ENCODE peak calls at places on chromosomes 6 and 20, in seven cellular contexts. S is AG20443; X is NCI-H2171 treated with DMSO at 0.1 percent for 48 hours; K is Daoy; V is fibroblast of villous mesenchyme; F is caudate nucleus; O is central memory CD4-positive, alpha-beta T cell. R is an unnamed sample.

GRCh38 chr6:123702943-123703342 is 66.2 kb upstream of the TRDN start:
- DNase-seq in S (no peak), X (no peak), V (no peak), F (no peak), K (no peak), O (no peak), R (no peak)

GRCh38 chr6:68279793-68280557 is 355.1 kb upstream of the ADGRB3 start:
- DNase-seq in F (no peak), V (no peak), O (no peak), S (no peak), K (no peak), X (no peak), R (peak)

GRCh38 chr20:48744515-48744914 is 83.3 kb downstream of the PREX1 start:
- DNase-seq in F (no peak), V (no peak), K (no peak), S (no peak), O (no peak), X (no peak), R (no peak)

GRCh38 chr20:2751868-2752630 is 48.4 kb downstream of the CPXM1 start:
- DNase-seq in V (no peak), F (no peak), S (peak), O (peak), X (peak), K (peak), R (peak)

GRCh38 chr6:44021628-44022295 is 105.5 kb downstream of the MRPL14 start:
- DNase-seq in K (no peak), V (no peak), X (no peak), S (no peak), O (no peak), F (no peak), R (no peak)

GRCh38 chr20:1539816-1540215 is 17.7 kb downstream of the SIRPD start:
- DNase-seq in V (no peak), X (no peak), F (no peak), K (no peak), O (no peak), S (no peak), R (no peak)

GRCh38 chr6:123849406-123849805 is 45.7 kb downstream of the NKAIN2 start:
- DNase-seq in K (no peak), S (no peak), X (no peak), V (no peak), F (peak), O (no peak), R (no peak)

GRCh38 chr6:12010635-12011275 is 1.4 kb upstream of the HIVEP1 start:
- DNase-seq in V (no peak), F (no peak), S (peak), K (peak), O (no peak), X (no peak), R (peak)

GRCh38 chr6:159826004-159826403 is 25.9 kb downstream of the PNLDC1 start:
- DNase-seq in V (no peak), O (no peak), K (no peak), X (no peak), F (no peak), S (no peak), R (no peak)

GRCh38 chr20:33915726-33916331 is 77.9 kb upstream of the RALY start:
- DNase-seq in S (peak), F (no peak), K (peak), V (no peak), O (peak), X (no peak), R (peak)

GRCh38 chr6:56282391-56282790 is 35.0 kb upstream of the COL21A1 start:
- DNase-seq in V (no peak), X (no peak), S (no peak), O (no peak), K (no peak), F (no peak), R (peak)

GRCh38 chr6:29968130-29968529 is 25.8 kb downstream of the HLA-A start:
- DNase-seq in V (no peak), S (no peak), F (no peak), K (peak), O (no peak), X (no peak), R (peak)

GRCh38 chr20:51195419-51195901 is 172.6 kb upstream of the KCNG1 start:
- DNase-seq in S (no peak), F (peak), X (peak), O (no peak), V (peak), K (peak), R (peak)

GRCh38 chr20:22560817-22561216 is 23.6 kb downstream of the FOXA2 start:
- DNase-seq in K (no peak), X (no peak), O (no peak), S (no peak), F (no peak), V (no peak), R (no peak)

GRCh38 chr6:149318581-149319286 is 1.2 kb downstream of the TAB2 start:
- DNase-seq in F (no peak), O (peak), X (peak), K (peak), V (peak), S (no peak), R (no peak)

GRCh38 chr20:45629496-45630100 is at the start of gene WFDC10A:
- DNase-seq in K (peak), F (no peak), O (no peak), V (peak), S (peak), X (peak), R (peak)

GRCh38 chr6:158611039-158611438 is 33.5 kb downstream of the DYNLT1 start:
- DNase-seq in S (no peak), X (no peak), F (no peak), O (no peak), V (no peak), K (no peak), R (no peak)

GRCh38 chr6:161489626-161490306 is 215.9 kb upstream of the AGPAT4 start:
- DNase-seq in X (no peak), S (no peak), O (no peak), V (no peak), K (no peak), F (no peak), R (no peak)

GRCh38 chr20:31678389-31679356 is 41.0 kb downstream of the COX4I2 start:
- DNase-seq in K (no peak), X (no peak), O (no peak), F (no peak), S (peak), V (peak), R (peak)

GRCh38 chr6:2810092-2810671 is 31.5 kb downstream of the SERPINB1 start:
- DNase-seq in F (no peak), X (no peak), S (no peak), K (no peak), V (peak), O (no peak), R (peak)

GRCh38 chr20:25319241-25320034 is 71.2 kb downstream of the ABHD12 start:
- DNase-seq in O (no peak), S (no peak), V (no peak), X (peak), F (no peak), K (no peak), R (no peak)

GRCh38 chr6:97456070-97456469 is 173.1 kb upstream of the MMS22L start:
- DNase-seq in F (no peak), V (no peak), X (no peak), S (peak), K (no peak), O (no peak), R (no peak)